ENCODE peak calls at places on chromosomes 11 and 22, in seven cellular contexts. C, K, E, X, N, Y and M are unnamed samples.

GRCh38 chr11:126664193-126664592 is 308.7 kb downstream of the ST3GAL4 start:
- DNase-seq in Y (no peak), E (no peak), K (no peak), N (no peak), X (no peak), C (no peak), M (no peak)

GRCh38 chr11:35099278-35100018 is 39.5 kb upstream of the CD44 start:
- DNase-seq in K (no peak), Y (no peak), E (no peak), N (peak; percentile 93), X (peak; percentile 76), C (peak; percentile 75), M (peak; percentile 54)

GRCh38 chr11:32830413-32830738 is 649 bp downstream of the PRRG4 start:
- DNase-seq in E (no peak), X (peak; percentile 36), N (peak; percentile 22), C (no peak), K (no peak), Y (no peak), M (no peak)

GRCh38 chr22:43553451-43554258 is 141.8 kb downstream of the MPPED1 start:
- DNase-seq in Y (no peak), N (no peak), E (no peak), X (no peak), C (no peak), K (no peak), M (no peak)

GRCh38 chr11:125202977-125203376 is 38.4 kb downstream of the PKNOX2 start:
- DNase-seq in X (no peak), C (no peak), K (no peak), N (no peak), E (no peak), Y (no peak), M (no peak)

GRCh38 chr11:119316729-119317591 is at the start of gene MCAM:
- DNase-seq in K (peak; percentile 50), E (peak; percentile 51), X (peak; percentile 51), C (peak; percentile 43), N (no peak), Y (no peak), M (no peak)

GRCh38 chr11:44633641-44634040 is 68.2 kb downstream of the CD82 start:
- DNase-seq in Y (peak; percentile 11), C (no peak), E (no peak), K (no peak), X (no peak), N (no peak), M (no peak)

GRCh38 chr22:36373258-36373579 is 14.5 kb downstream of the MYH9 start:
- DNase-seq in K (peak; percentile 60), E (peak; percentile 52), N (peak; percentile 32), C (no peak), Y (no peak), X (no peak), M (no peak)

GRCh38 chr11:1092145-1092670 is 17.5 kb downstream of the MUC2 start:
- DNase-seq in C (no peak), X (no peak), E (no peak), N (no peak), Y (no peak), K (no peak), M (no peak)

GRCh38 chr11:35138949-35139881 is at the start of gene CD44:
- DNase-seq in E (peak; percentile 70), Y (no peak), N (peak; percentile 91), C (peak; percentile 89), X (peak; percentile 62), K (peak; percentile 66), M (peak; percentile 56)

GRCh38 chr22:24894998-24895397 is 51.5 kb downstream of the LHFPL7 start:
- DNase-seq in K (peak; percentile 80), E (peak; percentile 67), X (peak; percentile 92), Y (no peak), N (peak; percentile 90), C (peak; percentile 77), M (peak; percentile 56)

GRCh38 chr11:133964946-133965632 is 8.3 kb upstream of the IGSF9B start:
- DNase-seq in K (no peak), X (peak; percentile 59), C (no peak), E (no peak), N (peak; percentile 11), Y (no peak), M (no peak)

GRCh38 chr11:106581399-106581798 is 436.9 kb downstream of the GUCY1A2 start:
- DNase-seq in Y (no peak), K (no peak), E (no peak), X (no peak), C (no peak), N (no peak), M (no peak)

DNA sequence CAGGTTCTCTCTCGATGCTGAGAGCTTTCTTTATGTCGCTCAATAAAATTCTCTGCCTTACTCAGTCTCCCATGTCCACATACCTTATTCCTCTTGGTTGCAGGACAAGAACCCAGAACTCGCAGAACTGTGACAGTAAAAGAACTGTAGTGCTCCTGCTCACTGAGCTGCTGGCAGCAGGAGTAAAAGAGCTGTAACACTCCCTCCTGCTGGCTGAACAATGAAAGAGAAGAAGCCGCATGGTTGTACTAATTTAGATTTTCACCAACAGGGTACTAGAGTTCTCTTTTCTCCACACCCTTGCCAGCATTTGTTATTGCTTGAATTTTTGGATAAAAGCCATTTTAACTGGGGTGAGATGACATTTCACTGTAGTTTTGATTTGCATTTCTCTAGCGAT is 433.2 kb downstream of the GUCY1A2 start:
- DNase-seq in X (peak; percentile 57), Y (no peak), C (peak; percentile 32), N (peak; percentile 65), K (no peak), E (no peak), M (peak; percentile 45)
- TF ChIP-seq CTCF in X (peak; percentile 43), Y (no peak), C (peak; percentile 44), N (peak; percentile 55), K (no peak), E (no peak), M (peak; percentile 67)

DNA sequence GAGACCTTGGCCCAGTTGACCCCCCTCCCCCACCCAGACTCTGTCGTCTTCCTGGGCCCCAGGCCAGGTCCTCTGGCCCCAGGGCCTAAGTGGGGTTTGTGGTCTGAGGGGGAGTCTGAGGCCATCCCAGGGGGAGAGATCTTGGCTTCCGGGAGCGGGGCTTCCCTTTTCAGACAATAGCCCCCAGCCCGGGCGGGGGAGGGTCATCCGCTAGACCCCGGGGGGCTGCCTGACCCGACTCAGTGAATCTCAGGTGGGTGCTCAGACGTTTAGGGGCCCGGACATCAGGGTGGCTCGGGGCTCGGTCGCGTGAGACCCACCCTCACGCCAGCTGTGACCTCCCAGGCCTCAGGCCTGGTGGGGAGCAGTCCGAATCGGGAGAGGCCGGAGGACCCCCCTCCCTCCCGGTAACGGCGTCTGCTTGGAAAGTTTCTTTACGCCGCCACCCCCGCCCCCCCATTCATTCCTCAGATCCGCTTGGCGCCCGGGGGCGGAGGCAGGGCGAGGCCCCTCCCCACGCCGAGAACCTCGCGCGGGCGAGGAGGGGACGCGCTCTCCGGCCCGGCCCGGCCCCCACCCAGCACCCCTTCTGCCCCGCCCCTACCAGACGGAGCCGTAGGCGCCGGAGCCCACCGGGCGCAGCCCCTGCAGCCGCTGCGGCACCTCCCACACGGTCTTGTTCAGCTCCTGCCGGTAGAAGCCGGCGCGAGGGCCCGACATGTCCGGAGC is 443 bp downstream of the MAPK11 start:
- DNase-seq in X (peak; percentile 63), C (peak; percentile 54), N (peak; percentile 32), K (peak; percentile 53), E (no peak), Y (peak; percentile 59), M (no peak)
- H3K4me3 ChIP-seq in X (peak overlapping the region; percentile 14), C (peak overlapping the region; percentile 39), N (peak overlapping the region; percentile 25), K (peak overlapping the region; percentile 67), E (peak overlapping the region; percentile 65), Y (peak overlapping the region; percentile 73), M (peak overlapping the region; percentile 43)

DNA sequence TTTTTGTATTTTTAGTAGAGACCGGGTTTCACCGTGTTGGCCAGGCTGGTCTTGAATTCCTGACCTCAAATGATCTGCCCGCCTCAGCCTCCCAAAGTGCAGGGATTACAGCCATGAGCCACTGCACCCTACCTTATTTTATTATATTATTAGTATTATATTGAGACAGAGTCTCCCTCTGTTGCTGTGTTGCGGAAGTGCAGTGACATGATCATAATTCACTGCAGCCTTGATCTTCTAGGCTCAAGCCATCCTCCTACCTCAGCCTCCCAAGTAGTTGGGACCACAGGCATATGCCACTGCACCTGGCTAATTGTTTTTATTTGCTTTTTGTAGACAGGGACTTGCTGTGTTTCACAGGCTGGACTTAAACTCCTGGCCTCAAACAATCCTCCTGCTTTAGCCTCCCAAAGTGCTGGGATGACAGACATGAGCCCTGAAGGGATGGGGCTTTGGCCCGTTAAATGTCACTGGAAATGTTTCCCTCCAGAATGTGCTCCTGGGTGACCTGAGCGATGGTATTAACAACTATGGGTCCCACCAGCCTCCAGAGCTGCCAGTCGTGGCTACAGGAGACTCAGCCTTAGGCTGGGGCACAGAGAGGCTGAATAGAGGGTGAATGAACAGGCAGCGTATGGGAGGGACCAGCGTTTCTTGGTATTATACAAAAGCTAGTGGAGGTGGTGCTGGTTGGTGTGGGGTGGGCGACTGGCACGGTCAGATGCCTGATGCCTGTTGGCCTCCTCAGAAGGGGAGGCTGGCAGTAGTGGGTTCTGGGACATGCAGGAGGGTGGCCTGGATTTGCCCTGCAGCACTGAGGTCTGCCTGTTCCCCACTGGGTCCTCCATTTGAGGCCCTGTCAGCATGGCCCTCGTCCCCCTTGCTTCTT is 7.3 kb downstream of the TANGO2 start:
- DNase-seq in E (no peak), Y (peak; percentile 52), C (no peak), K (no peak), X (peak; percentile 35), N (peak; percentile 41), M (peak; percentile 20)
- TF ChIP-seq CTCF in E (no peak), Y (peak; percentile 67), C (peak; percentile 42), K (peak; percentile 22), X (peak; percentile 47), N (peak; percentile 44), M (peak; percentile 63)

GRCh38 chr11:123601737-123602136 is 52.7 kb downstream of the SCN3B start:
- DNase-seq in C (no peak), E (no peak), K (no peak), Y (no peak), X (no peak), N (no peak), M (no peak)
- H3K4me3 ChIP-seq in C (no peak overlapping the region), E (no peak overlapping the region), K (no peak overlapping the region), Y (no peak overlapping the region), X (no peak overlapping the region), N (no peak overlapping the region), M (no peak overlapping the region)